ENCODE peak calls at places on chromosomes 16 and 17, in six cellular contexts. One of them, this sample, is unnamed.

GRCh38 chr16:51577621-51578303 is 426.7 kb upstream of the SALL1 start:
- DNase-seq in GM12892: no peak
- DNase-seq in GM12878: peak; percentile 20
- DNase-seq in K562: no peak
- DNase-seq in SK-N-SH: no peak
- DNase-seq in H1: no peak
- DNase-seq in this sample: no peak

GRCh38 chr17:34163123-34163522 is 92.0 kb upstream of the CCL2 start:
- DNase-seq in GM12892: no peak
- DNase-seq in H1: no peak
- DNase-seq in GM12878: no peak
- DNase-seq in SK-N-SH: no peak
- DNase-seq in K562: no peak
- DNase-seq in this sample: no peak

GRCh38 chr16:10622036-10622921 is 41.9 kb upstream of the EMP2 start:
- DNase-seq in K562: peak; percentile 73
- DNase-seq in GM12878: no peak
- DNase-seq in H1: no peak
- DNase-seq in SK-N-SH: no peak
- DNase-seq in GM12892: no peak
- DNase-seq in this sample: no peak

GRCh38 chr17:40247926-40248495 is 28.9 kb downstream of the WIPF2 start:
- DNase-seq in SK-N-SH: no peak
- DNase-seq in GM12892: no peak
- DNase-seq in GM12878: no peak
- DNase-seq in H1: no peak
- DNase-seq in K562: no peak
- DNase-seq in this sample: no peak

GRCh38 chr17:68238894-68239293 is 8.9 kb upstream of the AMZ2 start:
- DNase-seq in GM12878: no peak
- DNase-seq in GM12892: no peak
- DNase-seq in K562: no peak
- DNase-seq in H1: no peak
- DNase-seq in SK-N-SH: no peak
- DNase-seq in this sample: no peak

GRCh38 chr17:6701719-6702118 is 11.4 kb downstream of the SLC13A5 start:
- DNase-seq in GM12892: peak; percentile 50
- DNase-seq in H1: peak; percentile 92
- DNase-seq in SK-N-SH: peak; percentile 73
- DNase-seq in K562: peak; percentile 76
- DNase-seq in GM12878: no peak
- DNase-seq in this sample: peak; percentile 74

GRCh38 chr16:86901483-86901882 is 323.1 kb downstream of the FOXL1 start:
- DNase-seq in GM12892: no peak
- DNase-seq in H1: no peak
- DNase-seq in K562: peak; percentile 22
- DNase-seq in GM12878: no peak
- DNase-seq in SK-N-SH: no peak
- DNase-seq in this sample: no peak

GRCh38 chr16:9412362-9413311 is 321.2 kb downstream of the HAPSTR1 start:
- DNase-seq in SK-N-SH: no peak
- DNase-seq in K562: no peak
- DNase-seq in H1: no peak
- DNase-seq in GM12878: no peak
- DNase-seq in GM12892: no peak
- DNase-seq in this sample: no peak

GRCh38 chr16:29698484-29699323 is 19.7 kb downstream of the QPRT start:
- DNase-seq in GM12892: no peak
- DNase-seq in H1: no peak
- DNase-seq in K562: no peak
- DNase-seq in GM12878: no peak
- DNase-seq in SK-N-SH: no peak
- DNase-seq in this sample: no peak

GRCh38 chr16:83356266-83356665 is 451.5 kb upstream of the HSBP1 start:
- DNase-seq in H1: no peak
- DNase-seq in GM12878: no peak
- DNase-seq in GM12892: peak; percentile 20
- DNase-seq in K562: peak; percentile 54
- DNase-seq in SK-N-SH: peak; percentile 43
- DNase-seq in this sample: peak; percentile 20

GRCh38 chr16:68992521-68992920 is 112.9 kb upstream of the HAS3 start:
- DNase-seq in GM12878: no peak
- DNase-seq in SK-N-SH: no peak
- DNase-seq in GM12892: no peak
- DNase-seq in H1: no peak
- DNase-seq in K562: no peak
- DNase-seq in this sample: no peak

GRCh38 chr17:17739388-17740066 is 58.3 kb downstream of the RAI1 start:
- DNase-seq in H1: no peak
- DNase-seq in GM12892: no peak
- DNase-seq in GM12878: no peak
- DNase-seq in K562: peak; percentile 66
- DNase-seq in SK-N-SH: peak; percentile 78
- DNase-seq in this sample: no peak

GRCh38 chr17:65022751-65023421 is 33.7 kb downstream of the GNA13 start:
- DNase-seq in GM12878: peak; percentile 96
- DNase-seq in GM12892: peak; percentile 31
- DNase-seq in K562: no peak
- DNase-seq in H1: no peak
- DNase-seq in SK-N-SH: no peak
- DNase-seq in this sample: peak; percentile 41

GRCh38 chr17:77126519-77126918 is 14.2 kb upstream of the SEC14L1 start:
- DNase-seq in SK-N-SH: no peak
- DNase-seq in GM12892: no peak
- DNase-seq in GM12878: no peak
- DNase-seq in K562: no peak
- DNase-seq in H1: no peak
- DNase-seq in this sample: no peak

GRCh38 chr17:51395621-51396020 is 135.3 kb downstream of the UTP18 start:
- DNase-seq in GM12878: no peak
- DNase-seq in H1: no peak
- DNase-seq in GM12892: no peak
- DNase-seq in K562: no peak
- DNase-seq in SK-N-SH: no peak
- DNase-seq in this sample: no peak

GRCh38 chr17:74325743-74326379 is at the start of gene KIF19:
- DNase-seq in H1: peak; percentile 80
- DNase-seq in K562: peak; percentile 81
- DNase-seq in GM12892: peak; percentile 83
- DNase-seq in GM12878: no peak
- DNase-seq in SK-N-SH: peak; percentile 91
- DNase-seq in this sample: peak; percentile 95
- TF ChIP-seq TAF1 in H1: no peak
- TF ChIP-seq TAF1 in K562: no peak
- TF ChIP-seq TAF1 in GM12892: no peak
- TF ChIP-seq TAF1 in GM12878: no peak
- TF ChIP-seq TAF1 in SK-N-SH: no peak
- TF ChIP-seq TAF1 in this sample: no peak

GRCh38 chr17:79255926-79256325 is 181.3 kb downstream of the ENGASE start:
- DNase-seq in SK-N-SH: no peak
- DNase-seq in GM12878: no peak
- DNase-seq in GM12892: no peak
- DNase-seq in K562: no peak
- DNase-seq in H1: no peak
- DNase-seq in this sample: no peak
- TF ChIP-seq TAF1 in SK-N-SH: no peak
- TF ChIP-seq TAF1 in GM12878: no peak
- TF ChIP-seq TAF1 in GM12892: no peak
- TF ChIP-seq TAF1 in K562: no peak
- TF ChIP-seq TAF1 in H1: no peak
- TF ChIP-seq TAF1 in this sample: no peak

GRCh38 chr16:75019007-75019406 is 20.2 kb downstream of the ZNRF1 start:
- DNase-seq in GM12878: no peak
- DNase-seq in H1: no peak
- DNase-seq in K562: no peak
- DNase-seq in SK-N-SH: no peak
- DNase-seq in GM12892: no peak
- DNase-seq in this sample: no peak
- TF ChIP-seq TAF1 in GM12878: no peak
- TF ChIP-seq TAF1 in H1: no peak
- TF ChIP-seq TAF1 in K562: no peak
- TF ChIP-seq TAF1 in SK-N-SH: no peak
- TF ChIP-seq TAF1 in GM12892: no peak
- TF ChIP-seq TAF1 in this sample: no peak

GRCh38 chr16:49200223-49200820 is 81.3 kb downstream of the CBLN1 start:
- DNase-seq in GM12878: no peak
- DNase-seq in SK-N-SH: no peak
- DNase-seq in GM12892: no peak
- DNase-seq in H1: no peak
- DNase-seq in K562: no peak
- DNase-seq in this sample: no peak
- TF ChIP-seq TAF1 in GM12878: no peak
- TF ChIP-seq TAF1 in SK-N-SH: no peak
- TF ChIP-seq TAF1 in GM12892: no peak
- TF ChIP-seq TAF1 in H1: no peak
- TF ChIP-seq TAF1 in K562: no peak
- TF ChIP-seq TAF1 in this sample: no peak

DNA sequence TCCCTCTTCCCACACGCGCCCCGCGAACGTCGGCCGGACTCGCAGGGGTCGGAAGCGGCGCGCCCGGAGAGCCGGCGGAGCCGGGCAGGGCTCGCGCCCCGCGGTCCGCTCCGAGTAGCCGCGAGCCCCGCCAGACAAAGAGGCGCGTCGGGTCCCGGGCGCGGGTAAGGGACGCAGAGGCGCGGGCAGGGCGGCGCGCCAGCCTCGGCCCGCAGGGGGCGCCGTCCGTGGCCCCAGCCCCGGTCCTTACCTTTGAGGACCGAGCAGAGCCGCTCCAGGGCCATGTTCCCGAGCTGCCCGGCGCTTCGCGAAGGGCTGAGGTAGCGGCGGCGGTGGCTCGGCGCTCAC is 442 bp downstream of the NETO2 start:
- DNase-seq in H1: peak; percentile 91
- DNase-seq in K562: peak; percentile 90
- DNase-seq in GM12892: peak; percentile 74
- DNase-seq in GM12878: no peak
- DNase-seq in SK-N-SH: peak; percentile 92
- DNase-seq in this sample: peak; percentile 74
- TF ChIP-seq TAF1 in H1: peak; percentile 62
- TF ChIP-seq TAF1 in K562: peak; percentile 43
- TF ChIP-seq TAF1 in GM12892: no peak
- TF ChIP-seq TAF1 in GM12878: no peak
- TF ChIP-seq TAF1 in SK-N-SH: peak; percentile 24
- TF ChIP-seq TAF1 in this sample: no peak

GRCh38 chr16:3599922-3600321 is 11.5 kb downstream of the SLX4 start:
- DNase-seq in K562: no peak
- DNase-seq in GM12892: no peak
- DNase-seq in H1: no peak
- DNase-seq in GM12878: no peak
- DNase-seq in SK-N-SH: no peak
- DNase-seq in this sample: no peak

GRCh38 chr16:3598236-3598635 is 13.2 kb downstream of the SLX4 start:
- DNase-seq in K562: no peak
- DNase-seq in SK-N-SH: no peak
- DNase-seq in GM12892: no peak
- DNase-seq in GM12878: no peak
- DNase-seq in H1: no peak
- DNase-seq in this sample: no peak

GRCh38 chr16:3602320-3602653 is 9.1 kb downstream of the SLX4 start:
- DNase-seq in H1: no peak
- DNase-seq in GM12892: no peak
- DNase-seq in GM12878: no peak
- DNase-seq in SK-N-SH: no peak
- DNase-seq in K562: no peak
- DNase-seq in this sample: no peak

GRCh38 chr16:3599121-3599520 is 12.3 kb downstream of the SLX4 start:
- DNase-seq in GM12878: no peak
- DNase-seq in K562: no peak
- DNase-seq in GM12892: no peak
- DNase-seq in SK-N-SH: no peak
- DNase-seq in H1: no peak
- DNase-seq in this sample: no peak

DNA sequence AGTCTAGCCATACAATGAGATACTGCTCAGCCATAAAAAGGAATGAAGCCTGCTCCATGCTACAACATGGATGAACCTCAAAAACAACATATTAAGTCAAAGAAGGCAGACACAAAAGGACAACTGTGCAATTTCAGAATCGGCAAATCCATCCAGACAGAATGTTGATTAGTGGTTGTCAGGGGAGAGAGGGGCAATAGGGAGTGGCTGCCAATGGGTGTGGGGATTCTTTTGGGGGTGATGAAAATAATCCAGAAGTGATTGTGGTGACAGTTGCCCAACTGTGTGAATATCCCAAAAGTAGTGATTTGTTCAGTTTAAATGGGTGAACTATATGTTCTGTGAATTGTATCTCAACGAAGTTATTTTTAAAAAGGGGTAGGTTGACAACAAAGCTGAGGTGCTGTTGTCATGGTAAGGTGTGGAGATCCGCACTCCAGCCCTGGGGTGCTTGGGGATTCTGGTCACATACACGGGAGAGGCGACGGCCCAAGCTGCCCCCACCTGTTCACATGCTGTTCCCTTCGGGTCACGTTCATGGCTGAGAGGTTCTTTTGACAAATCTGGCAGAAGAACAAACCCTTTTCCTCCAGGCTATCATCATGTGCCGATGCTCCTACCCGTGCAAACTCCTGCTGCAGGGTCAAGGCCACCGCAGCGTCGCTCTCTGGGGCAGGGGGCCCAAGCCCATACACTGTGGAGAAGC is 9.6 kb downstream of the SLX4 start:
- DNase-seq in H1: no peak
- DNase-seq in SK-N-SH: no peak
- DNase-seq in K562: no peak
- DNase-seq in GM12892: no peak
- DNase-seq in GM12878: no peak
- DNase-seq in this sample: no peak
- TF ChIP-seq TAF1 in H1: no peak
- TF ChIP-seq TAF1 in SK-N-SH: no peak
- TF ChIP-seq TAF1 in K562: no peak
- TF ChIP-seq TAF1 in GM12892: no peak
- TF ChIP-seq TAF1 in GM12878: no peak
- TF ChIP-seq TAF1 in this sample: no peak

DNA sequence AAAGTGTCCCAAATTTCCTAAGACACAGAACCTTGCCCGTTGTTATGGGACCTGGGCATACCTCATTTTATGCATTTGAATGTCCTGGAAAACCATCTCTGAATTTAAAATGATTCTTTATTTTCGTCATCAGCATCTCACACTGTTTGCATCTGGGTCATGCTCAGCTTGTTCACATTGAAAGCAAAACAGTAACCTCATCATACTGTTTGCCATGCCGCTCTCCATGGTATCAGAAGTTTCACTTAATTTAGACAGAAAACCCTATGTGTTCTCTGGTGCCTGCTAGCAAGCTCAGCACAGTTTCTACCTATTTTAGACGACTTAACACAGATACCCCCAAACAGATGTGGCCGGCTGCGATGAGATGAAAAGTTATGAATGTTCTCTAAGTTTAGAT is 292.1 kb downstream of the SNX29 start:
- DNase-seq in H1: no peak
- DNase-seq in SK-N-SH: no peak
- DNase-seq in GM12892: no peak
- DNase-seq in GM12878: no peak
- DNase-seq in K562: no peak
- DNase-seq in this sample: no peak
- TF ChIP-seq TAF1 in H1: no peak
- TF ChIP-seq TAF1 in SK-N-SH: no peak
- TF ChIP-seq TAF1 in GM12892: no peak
- TF ChIP-seq TAF1 in GM12878: no peak
- TF ChIP-seq TAF1 in K562: no peak
- TF ChIP-seq TAF1 in this sample: no peak